ENCODE peak calls at places on chromosomes 7 and 10, in ten cellular contexts. W is OCI-LY7, J is fibroblast of lung, V is keratinocyte, I is GM12878, C is GM23248, B is IMR-90, G is neuronal stem cell, U is PC-9, Q is mesendoderm. P is an unnamed sample. For H3K4me1 and H3K36me3, the result is how much of the 10 kb centered on the place peaks cover.

GRCh38 chr7:2698581-2699288 is 10.7 kb downstream of the AMZ1 start:
- DNase-seq in W (peak), J (no peak), V (no peak), I (peak), C (no peak), B (no peak), G (no peak), U (no peak), Q (no peak), P (peak)

GRCh38 chr7:128867842-128868623 is 5.4 kb downstream of the ATP6V1F start:
- DNase-seq in W (no peak), J (no peak), V (peak), I (no peak), C (no peak), B (peak), G (no peak), U (no peak), Q (peak), P (no peak)

GRCh38 chr10:91521444-91521843 is 111.3 kb downstream of the HECTD2 start:
- DNase-seq in W (no peak), J (peak), V (no peak), I (no peak), C (peak), B (peak), G (no peak), U (no peak), Q (no peak), P (no peak)

GRCh38 chr10:99779335-99779734 is 3.1 kb upstream of the ABCC2 start:
- DNase-seq in W (peak), J (peak), V (no peak), I (no peak), C (peak), B (peak), G (no peak), U (peak), Q (no peak), P (no peak)

GRCh38 chr10:130300608-130301025 is 164.4 kb downstream of the GLRX3 start:
- DNase-seq in W (no peak), J (peak), V (no peak), I (no peak), C (no peak), B (no peak), G (no peak), U (no peak), Q (no peak), P (no peak)

GRCh38 chr7:150946826-150947750 is 31.0 kb downstream of the KCNH2 start:
- DNase-seq in W (no peak), J (no peak), V (no peak), I (no peak), C (no peak), B (no peak), G (no peak), U (no peak), Q (no peak), P (no peak)

GRCh38 chr7:155483245-155483644 is 25.3 kb downstream of the EN2 start:
- DNase-seq in W (no peak), J (no peak), V (no peak), I (no peak), C (no peak), B (no peak), G (no peak), U (no peak), Q (no peak), P (no peak)

GRCh38 chr10:132412316-132413192 is 15.6 kb downstream of the PWWP2B start:
- DNase-seq in W (no peak), J (no peak), V (no peak), I (no peak), C (no peak), B (no peak), G (no peak), U (no peak), Q (no peak), P (no peak)

GRCh38 chr7:69109879-69110278 is 488.4 kb upstream of the AUTS2 start:
- DNase-seq in W (no peak), J (no peak), V (no peak), I (no peak), C (no peak), B (no peak), G (no peak), U (no peak), Q (no peak), P (no peak)

GRCh38 chr7:139526578-139527544 is 3.4 kb downstream of the CLEC2L start:
- DNase-seq in W (no peak), J (peak), V (no peak), I (no peak), C (peak), B (peak), G (no peak), U (no peak), Q (no peak), P (no peak)

GRCh38 chr7:107754642-107755041 is 10.7 kb downstream of the CBLL1 start:
- DNase-seq in W (no peak), J (no peak), V (no peak), I (no peak), C (peak), B (no peak), G (no peak), U (no peak), Q (peak), P (no peak)

DNA sequence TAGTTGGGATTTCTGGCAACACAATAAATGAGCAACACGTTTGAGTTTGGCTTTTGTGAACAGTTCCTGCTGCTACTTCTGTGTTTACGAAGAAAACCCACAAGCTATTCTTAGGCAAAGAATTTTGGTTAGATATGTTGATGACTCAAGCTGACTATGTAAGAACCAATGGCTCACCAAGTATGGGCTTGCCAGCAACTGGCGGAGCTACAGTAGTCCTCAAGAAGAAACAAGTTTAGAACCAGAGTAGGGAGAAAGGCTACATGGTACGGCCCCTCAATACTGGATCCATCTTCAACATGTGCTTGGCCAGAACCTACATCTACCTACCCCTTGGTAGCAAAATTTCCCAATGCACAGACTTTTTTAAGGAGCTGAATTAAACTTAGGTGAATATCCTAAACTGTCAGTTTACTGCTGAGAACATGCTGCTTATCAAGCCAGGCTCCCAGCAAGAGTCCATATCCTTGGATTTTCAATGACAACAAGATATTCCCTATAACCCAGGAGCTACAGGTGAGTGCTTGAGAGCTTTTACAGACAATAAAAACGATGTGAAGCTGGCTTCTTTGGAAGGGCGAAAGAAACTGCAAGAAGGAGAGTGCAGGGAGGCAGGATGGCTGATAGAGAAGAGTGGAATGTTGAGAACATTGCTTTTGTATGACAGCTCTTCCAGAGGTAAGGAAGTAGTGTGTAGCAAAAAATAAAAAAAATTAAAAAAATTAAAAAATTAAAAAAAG is 74.3 kb upstream of the ASAH2 start:
- DNase-seq in W (no peak), J (peak), V (peak), I (no peak), C (peak), B (peak), G (no peak), U (peak), Q (peak), P (no peak)
- H3K4me2 ChIP-seq in W (no peak), J (peak), V (peak), I (peak), C (peak), B (peak), G (no peak), U (peak), Q (no peak), P (no peak)

DNA sequence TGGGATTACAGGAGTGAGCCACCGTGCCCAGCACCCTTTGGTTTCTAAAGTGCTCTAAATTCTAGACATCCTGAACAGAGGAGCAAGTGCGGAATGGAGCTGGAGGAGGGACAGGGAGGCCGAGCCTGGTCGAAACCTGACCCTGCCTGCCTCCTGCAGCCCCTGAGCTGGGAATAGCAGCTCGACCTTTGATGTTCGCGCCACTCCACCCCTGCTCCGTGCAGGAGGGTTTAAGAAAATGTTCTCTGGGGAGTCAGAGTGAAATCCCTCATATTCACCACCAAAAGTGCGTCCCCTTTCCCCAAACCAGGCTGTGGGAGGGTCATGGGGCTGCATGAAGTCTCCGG is 1.8 kb downstream of the PGAM2 start:
- DNase-seq in W (no peak), J (no peak), V (no peak), I (no peak), C (no peak), B (no peak), G (no peak), U (no peak), Q (no peak), P (no peak)
- H3K4me1 ChIP-seq in W (under half), J (under half), V (under half), I (under half), C (under half), B (under half), G (under half), U (under half), Q (under half), P (under half)

GRCh38 chr10:87961314-87961713 is 97.9 kb downstream of the PTEN start:
- DNase-seq in W (no peak), J (peak), V (no peak), I (no peak), C (peak), B (peak), G (no peak), U (no peak), Q (no peak), P (no peak)

GRCh38 chr10:87956055-87956454 is 92.6 kb downstream of the PTEN start:
- DNase-seq in W (no peak), J (no peak), V (no peak), I (no peak), C (no peak), B (no peak), G (no peak), U (no peak), Q (no peak), P (no peak)

GRCh38 chr10:87960230-87960629 is 96.8 kb downstream of the PTEN start:
- DNase-seq in W (no peak), J (no peak), V (no peak), I (no peak), C (peak), B (peak), G (no peak), U (no peak), Q (no peak), P (no peak)

GRCh38 chr10:87952612-87953011 is 89.2 kb downstream of the PTEN start:
- DNase-seq in W (no peak), J (no peak), V (no peak), I (no peak), C (no peak), B (no peak), G (no peak), U (no peak), Q (no peak), P (no peak)

GRCh38 chr10:87957702-87958101 is 94.3 kb downstream of the PTEN start:
- DNase-seq in W (no peak), J (no peak), V (no peak), I (no peak), C (no peak), B (no peak), G (no peak), U (no peak), Q (no peak), P (no peak)
- H3K36me3 ChIP-seq in W (half or more), J (under half), V (under half), I (under half), C (half or more), B (under half), G (half or more), U (under half), Q (under half), P (under half)

GRCh38 chr7:1511829-1512422 is 7.7 kb upstream of the INTS1 start:
- DNase-seq in W (no peak), J (no peak), V (no peak), I (no peak), C (no peak), B (no peak), G (no peak), U (no peak), Q (no peak), P (no peak)

GRCh38 chr7:1514407-1514806 is 10.2 kb upstream of the INTS1 start:
- DNase-seq in W (no peak), J (no peak), V (no peak), I (no peak), C (no peak), B (no peak), G (no peak), U (no peak), Q (no peak), P (no peak)

GRCh38 chr7:1513657-1514095 is 9.5 kb upstream of the INTS1 start:
- DNase-seq in W (no peak), J (no peak), V (no peak), I (no peak), C (peak), B (no peak), G (no peak), U (no peak), Q (no peak), P (no peak)

GRCh38 chr7:1514993-1515392 is 10.8 kb upstream of the INTS1 start:
- DNase-seq in W (no peak), J (no peak), V (no peak), I (no peak), C (peak), B (no peak), G (no peak), U (peak), Q (no peak), P (no peak)

GRCh38 chr7:1512781-1513656 is 8.8 kb upstream of the INTS1 start:
- DNase-seq in W (peak), J (peak), V (peak), I (no peak), C (peak), B (peak), G (no peak), U (peak), Q (no peak), P (peak)
- H3K4me2 ChIP-seq in W (peak), J (peak), V (peak), I (no peak), C (peak), B (no peak), G (peak), U (peak), Q (no peak), P (no peak)

GRCh38 chr10:69097729-69098128 is 9.8 kb downstream of the SRGN start:
- DNase-seq in W (no peak), J (peak), V (no peak), I (no peak), C (no peak), B (no peak), G (no peak), U (no peak), Q (no peak), P (no peak)
- H3K4me1 ChIP-seq in W (under half), J (under half), V (under half), I (under half), C (under half), B (under half), G (under half), U (under half), Q (under half), P (under half)

GRCh38 chr7:5692112-5692844 is 89.2 kb downstream of the RNF216 start:
- DNase-seq in W (no peak), J (peak), V (peak), I (no peak), C (peak), B (peak), G (no peak), U (peak), Q (no peak), P (peak)

GRCh38 chr7:5691536-5692090 is 89.8 kb downstream of the RNF216 start:
- DNase-seq in W (no peak), J (no peak), V (no peak), I (no peak), C (peak), B (no peak), G (no peak), U (no peak), Q (no peak), P (peak)

GRCh38 chr7:5689716-5690115 is 91.7 kb downstream of the RNF216 start:
- DNase-seq in W (no peak), J (no peak), V (no peak), I (no peak), C (peak), B (no peak), G (no peak), U (no peak), Q (no peak), P (no peak)

GRCh38 chr7:5692845-5693278 is 88.6 kb downstream of the RNF216 start:
- DNase-seq in W (no peak), J (peak), V (no peak), I (no peak), C (peak), B (peak), G (no peak), U (peak), Q (no peak), P (peak)

DNA sequence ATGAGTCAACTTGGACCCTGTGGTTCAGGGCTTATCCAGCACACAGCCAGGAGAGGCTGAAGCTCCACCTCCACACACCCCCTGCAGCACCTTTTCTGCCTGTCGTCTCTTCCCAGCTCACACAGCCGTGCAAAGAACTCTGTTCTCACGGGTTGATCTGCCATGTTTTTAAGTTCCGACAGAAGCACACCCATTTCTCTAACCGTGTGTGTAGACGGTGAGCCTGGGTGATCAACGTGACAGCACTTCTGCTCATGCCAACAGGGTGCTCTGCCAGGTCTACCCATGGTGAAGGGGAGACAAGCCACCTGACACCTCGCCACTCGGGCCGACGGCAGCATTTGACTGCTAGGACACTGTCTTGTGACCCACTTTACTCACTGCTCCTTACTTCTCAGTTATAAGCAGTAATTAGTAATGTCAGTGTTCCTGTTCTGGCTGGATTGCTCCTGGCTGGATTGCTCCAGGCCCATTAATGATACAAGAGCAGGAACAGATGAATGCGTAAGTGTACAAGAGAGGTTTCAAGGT is 90.5 kb downstream of the RNF216 start:
- DNase-seq in W (no peak), J (peak), V (no peak), I (no peak), C (peak), B (no peak), G (no peak), U (no peak), Q (no peak), P (no peak)
- H3K36me3 ChIP-seq in W (under half), J (under half), V (under half), I (under half), C (under half), B (under half), G (under half), U (under half), Q (under half), P (under half)

DNA sequence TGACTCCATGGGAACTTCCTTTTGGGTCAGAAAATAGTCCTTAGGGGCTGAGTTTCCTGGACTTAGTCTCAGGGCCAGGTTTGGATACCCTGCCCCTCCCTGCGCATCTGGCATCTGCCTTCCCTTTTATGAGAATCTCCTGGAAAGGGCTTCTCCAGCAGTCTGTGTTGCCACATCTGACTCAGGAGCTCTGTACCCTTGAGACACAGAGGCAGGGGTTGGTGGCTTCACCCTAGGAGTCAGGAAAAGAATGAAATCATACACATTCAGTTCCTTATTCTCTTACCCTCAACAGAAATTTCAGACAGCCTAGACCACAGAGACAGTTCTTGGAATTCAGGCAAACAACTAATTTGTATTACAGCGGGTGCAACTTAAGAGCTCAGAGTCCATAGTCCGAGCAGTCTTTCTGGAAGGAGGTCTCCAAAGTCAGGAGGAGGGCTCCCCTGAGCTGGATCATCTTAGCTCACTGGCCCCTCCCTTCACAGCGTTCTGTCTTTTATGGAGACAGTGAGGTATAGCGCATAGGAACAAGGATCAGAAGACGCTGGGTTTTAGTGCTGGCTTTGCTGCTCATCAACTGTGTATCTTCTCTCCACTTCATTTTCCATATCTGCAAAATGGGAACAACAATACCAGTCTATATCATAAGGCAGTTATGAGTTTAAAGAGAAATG is 3.0 kb upstream of the PLAU start:
- DNase-seq in W (no peak), J (no peak), V (no peak), I (no peak), C (peak), B (peak), G (no peak), U (no peak), Q (no peak), P (no peak)
- H3K4me2 ChIP-seq in W (peak), J (peak), V (no peak), I (no peak), C (peak), B (no peak), G (no peak), U (peak), Q (no peak), P (no peak)

GRCh38 chr7:102892631-102893278 is 20.0 kb upstream of the LRRC17 start:
- DNase-seq in W (no peak), J (peak), V (no peak), I (no peak), C (peak), B (no peak), G (no peak), U (no peak), Q (no peak), P (no peak)
- H3K4me1 ChIP-seq in W (under half), J (under half), V (under half), I (under half), C (under half), B (under half), G (under half), U (under half), Q (under half), P (under half)

DNA sequence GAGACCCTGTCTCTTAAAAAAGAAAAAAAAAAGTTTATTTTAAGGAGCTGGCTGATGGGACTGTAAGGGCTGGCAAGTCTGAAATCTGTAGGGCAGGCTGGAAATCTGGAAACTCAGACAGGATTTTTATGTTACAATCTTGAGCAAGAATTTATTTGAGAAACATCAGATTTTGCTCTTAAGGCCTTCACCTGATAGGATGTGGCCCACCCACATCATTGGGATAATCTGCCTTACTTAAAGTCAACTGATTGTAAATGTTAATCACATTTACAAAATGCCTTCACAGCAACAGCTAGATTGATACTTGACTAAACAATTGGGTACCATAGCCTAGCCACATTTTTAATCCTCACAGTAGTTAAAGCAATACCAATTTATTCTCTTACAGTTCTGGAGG is 11.5 kb downstream of the MINDY4 start:
- DNase-seq in W (no peak), J (no peak), V (no peak), I (no peak), C (no peak), B (no peak), G (no peak), U (no peak), Q (no peak), P (no peak)
- H3K36me3 ChIP-seq in W (under half), J (under half), V (under half), I (under half), C (under half), B (under half), G (half or more), U (under half), Q (under half), P (under half)